ENCODE peak calls at places on chromosomes 11 and 22, in five cellular contexts. One of them, this sample, is unnamed. For H3K4me1 and H3K27me3, the result is how much of the 10 kb centered on the place peaks cover.

GRCh38 chr11:17607083-17607429 is 60.0 kb downstream of the OTOG start:
- DNase-seq in uterus: no peak
- DNase-seq in colonic mucosa: no peak
- DNase-seq in cardiac muscle cell: no peak
- DNase-seq in psoas muscle: no peak
- DNase-seq in this sample: peak

GRCh38 chr11:103850419-103851165 is 185.8 kb upstream of the DDI1 start:
- DNase-seq in psoas muscle: no peak
- DNase-seq in colonic mucosa: no peak
- DNase-seq in cardiac muscle cell: no peak
- DNase-seq in uterus: no peak
- DNase-seq in this sample: no peak

GRCh38 chr11:65419773-65420481 is 2.7 kb upstream of the NEAT1 start:
- DNase-seq in psoas muscle: peak
- DNase-seq in colonic mucosa: peak
- DNase-seq in uterus: peak
- DNase-seq in cardiac muscle cell: peak
- DNase-seq in this sample: peak

GRCh38 chr22:35203583-35203982 is 53.7 kb upstream of the HMGXB4 start:
- DNase-seq in psoas muscle: no peak
- DNase-seq in uterus: no peak
- DNase-seq in colonic mucosa: no peak
- DNase-seq in cardiac muscle cell: no peak
- DNase-seq in this sample: no peak

GRCh38 chr22:47274196-47274595 is 511.7 kb downstream of the TBC1D22A start:
- DNase-seq in psoas muscle: no peak
- DNase-seq in cardiac muscle cell: no peak
- DNase-seq in colonic mucosa: no peak
- DNase-seq in uterus: no peak
- DNase-seq in this sample: no peak

GRCh38 chr11:48169259-48169658 is 47.4 kb upstream of the OR4B1 start:
- DNase-seq in cardiac muscle cell: no peak
- DNase-seq in psoas muscle: no peak
- DNase-seq in colonic mucosa: no peak
- DNase-seq in uterus: no peak
- DNase-seq in this sample: no peak

GRCh38 chr11:10418259-10418949 is 36.7 kb upstream of the AMPD3 start:
- DNase-seq in colonic mucosa: no peak
- DNase-seq in uterus: no peak
- DNase-seq in cardiac muscle cell: peak
- DNase-seq in psoas muscle: no peak
- DNase-seq in this sample: no peak

GRCh38 chr11:96114178-96115070 is 190.5 kb upstream of the MTMR2 start:
- DNase-seq in cardiac muscle cell: no peak
- DNase-seq in colonic mucosa: no peak
- DNase-seq in psoas muscle: no peak
- DNase-seq in uterus: no peak
- DNase-seq in this sample: no peak

GRCh38 chr11:1757861-1758610 is 5.7 kb downstream of the CTSD start:
- DNase-seq in colonic mucosa: peak
- DNase-seq in uterus: no peak
- DNase-seq in psoas muscle: peak
- DNase-seq in cardiac muscle cell: no peak
- DNase-seq in this sample: no peak

GRCh38 chr11:44572431-44572830 is 7.0 kb downstream of the CD82 start:
- DNase-seq in colonic mucosa: no peak
- DNase-seq in cardiac muscle cell: no peak
- DNase-seq in psoas muscle: no peak
- DNase-seq in uterus: no peak
- DNase-seq in this sample: no peak

GRCh38 chr22:28243539-28243938 is 324.5 kb upstream of the PITPNB start:
- DNase-seq in uterus: no peak
- DNase-seq in colonic mucosa: no peak
- DNase-seq in psoas muscle: no peak
- DNase-seq in cardiac muscle cell: peak
- DNase-seq in this sample: no peak

GRCh38 chr22:50467341-50467740 is 7.5 kb downstream of the SBF1 start:
- DNase-seq in cardiac muscle cell: no peak
- DNase-seq in colonic mucosa: no peak
- DNase-seq in psoas muscle: no peak
- DNase-seq in uterus: no peak
- DNase-seq in this sample: no peak

GRCh38 chr11:131888230-131888826 is 517.9 kb downstream of the NTM start:
- DNase-seq in cardiac muscle cell: peak
- DNase-seq in colonic mucosa: no peak
- DNase-seq in uterus: no peak
- DNase-seq in psoas muscle: no peak
- DNase-seq in this sample: no peak

GRCh38 chr11:1830500-1831223 is 4.1 kb upstream of the SYT8 start:
- DNase-seq in psoas muscle: no peak
- DNase-seq in cardiac muscle cell: peak
- DNase-seq in colonic mucosa: peak
- DNase-seq in uterus: peak
- DNase-seq in this sample: peak

GRCh38 chr11:44199298-44199697 is 103.8 kb downstream of the EXT2 start:
- DNase-seq in colonic mucosa: no peak
- DNase-seq in psoas muscle: no peak
- DNase-seq in uterus: no peak
- DNase-seq in cardiac muscle cell: no peak
- DNase-seq in this sample: no peak

GRCh38 chr11:3126207-3126865 is 38.8 kb downstream of the OSBPL5 start:
- DNase-seq in colonic mucosa: peak
- DNase-seq in uterus: peak
- DNase-seq in psoas muscle: peak
- DNase-seq in cardiac muscle cell: no peak
- DNase-seq in this sample: peak

GRCh38 chr22:37905534-37906363 is at the start of gene MICALL1:
- DNase-seq in cardiac muscle cell: peak
- DNase-seq in uterus: peak
- DNase-seq in psoas muscle: peak
- DNase-seq in colonic mucosa: peak
- DNase-seq in this sample: peak

GRCh38 chr11:117188620-117189081 is 10.1 kb downstream of the SIDT2 start:
- DNase-seq in psoas muscle: no peak
- DNase-seq in cardiac muscle cell: no peak
- DNase-seq in colonic mucosa: peak
- DNase-seq in uterus: peak
- DNase-seq in this sample: no peak

GRCh38 chr11:131228378-131228777 is 142.0 kb upstream of the NTM start:
- DNase-seq in cardiac muscle cell: no peak
- DNase-seq in uterus: no peak
- DNase-seq in colonic mucosa: no peak
- DNase-seq in psoas muscle: no peak
- DNase-seq in this sample: no peak

GRCh38 chr11:109247071-109247470 is 174.9 kb upstream of the C11orf87 start:
- DNase-seq in psoas muscle: no peak
- DNase-seq in uterus: no peak
- DNase-seq in colonic mucosa: no peak
- DNase-seq in cardiac muscle cell: no peak
- DNase-seq in this sample: no peak

GRCh38 chr11:64216879-64217278 is 9.1 kb downstream of the TRPT1 start:
- DNase-seq in uterus: no peak
- DNase-seq in colonic mucosa: no peak
- DNase-seq in cardiac muscle cell: no peak
- DNase-seq in psoas muscle: no peak
- DNase-seq in this sample: no peak

GRCh38 chr22:45430871-45431270 is 17.4 kb downstream of the RIBC2 start:
- DNase-seq in colonic mucosa: no peak
- DNase-seq in cardiac muscle cell: no peak
- DNase-seq in psoas muscle: no peak
- DNase-seq in uterus: peak
- DNase-seq in this sample: no peak

GRCh38 chr11:537622-538430 is 499 bp downstream of the LRRC56 start:
- DNase-seq in uterus: no peak
- DNase-seq in cardiac muscle cell: no peak
- DNase-seq in psoas muscle: no peak
- DNase-seq in colonic mucosa: no peak
- DNase-seq in this sample: no peak

GRCh38 chr11:46381046-46381835 is at the start of gene MDK:
- DNase-seq in cardiac muscle cell: peak
- DNase-seq in uterus: peak
- DNase-seq in colonic mucosa: peak
- DNase-seq in psoas muscle: no peak
- DNase-seq in this sample: no peak
- H3K4me3 ChIP-seq in cardiac muscle cell: peak
- H3K4me3 ChIP-seq in uterus: peak
- H3K4me3 ChIP-seq in colonic mucosa: peak
- H3K4me3 ChIP-seq in psoas muscle: peak
- H3K4me3 ChIP-seq in this sample: peak

DNA sequence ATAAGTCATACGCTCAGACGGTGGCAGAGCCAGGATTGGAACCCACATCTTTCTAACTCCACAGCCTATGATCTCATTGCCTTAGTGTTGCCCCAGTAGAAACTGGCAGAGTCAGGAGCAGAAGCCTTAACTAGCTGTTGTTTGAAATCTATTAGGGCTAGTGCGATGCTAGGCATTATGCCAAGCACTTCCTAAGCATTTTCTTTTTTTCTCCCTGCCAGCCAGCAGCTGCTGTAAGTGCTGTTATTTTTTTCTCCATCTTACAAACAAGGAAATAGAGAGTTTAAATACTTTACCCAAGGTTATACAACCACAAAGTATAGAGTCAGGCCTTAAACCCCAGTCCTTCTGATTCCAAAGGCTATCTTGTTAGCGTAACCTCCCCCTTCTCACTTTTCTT is 161.0 kb upstream of the SORL1-AS1 start:
- DNase-seq in colonic mucosa: no peak
- DNase-seq in uterus: no peak
- DNase-seq in cardiac muscle cell: peak
- DNase-seq in psoas muscle: no peak
- DNase-seq in this sample: no peak
- H3K4me1 ChIP-seq in colonic mucosa: under half
- H3K4me1 ChIP-seq in uterus: under half
- H3K4me1 ChIP-seq in cardiac muscle cell: under half
- H3K4me1 ChIP-seq in psoas muscle: under half
- H3K4me1 ChIP-seq in this sample: under half

GRCh38 chr11:112346586-112346985 is 85.9 kb upstream of the PLET1 start:
- DNase-seq in psoas muscle: no peak
- DNase-seq in colonic mucosa: no peak
- DNase-seq in cardiac muscle cell: no peak
- DNase-seq in uterus: no peak
- DNase-seq in this sample: no peak

GRCh38 chr11:112343368-112344039 is 82.8 kb upstream of the PLET1 start:
- DNase-seq in uterus: no peak
- DNase-seq in colonic mucosa: no peak
- DNase-seq in psoas muscle: no peak
- DNase-seq in cardiac muscle cell: peak
- DNase-seq in this sample: no peak

GRCh38 chr11:112345166-112345565 is 84.5 kb upstream of the PLET1 start:
- DNase-seq in psoas muscle: no peak
- DNase-seq in uterus: no peak
- DNase-seq in colonic mucosa: no peak
- DNase-seq in cardiac muscle cell: no peak
- DNase-seq in this sample: no peak

GRCh38 chr11:112344040-112344413 is 83.4 kb upstream of the PLET1 start:
- DNase-seq in uterus: no peak
- DNase-seq in colonic mucosa: no peak
- DNase-seq in cardiac muscle cell: no peak
- DNase-seq in psoas muscle: no peak
- DNase-seq in this sample: no peak

DNA sequence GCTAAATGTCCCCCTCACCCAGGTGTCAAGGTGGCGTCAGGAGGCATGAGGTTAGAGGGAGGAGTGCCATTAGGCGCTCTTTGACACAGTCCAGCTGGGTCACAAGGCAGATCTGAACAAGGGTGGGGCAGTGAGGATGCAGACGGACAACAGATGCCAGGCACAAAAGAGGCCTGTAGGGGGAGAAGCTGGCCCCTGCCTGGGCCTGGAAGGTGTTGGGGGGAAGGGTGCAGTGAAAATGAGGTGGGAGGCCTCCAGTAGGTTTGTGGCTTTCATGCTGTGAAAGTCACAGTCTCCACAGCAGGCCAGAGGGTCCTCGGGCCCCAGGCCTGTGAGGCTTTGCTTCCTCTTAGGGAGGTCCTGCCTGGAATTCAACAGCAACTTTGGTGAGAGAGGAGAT is 85.0 kb upstream of the PLET1 start:
- DNase-seq in uterus: no peak
- DNase-seq in cardiac muscle cell: no peak
- DNase-seq in psoas muscle: no peak
- DNase-seq in colonic mucosa: no peak
- DNase-seq in this sample: no peak
- H3K27me3 ChIP-seq in uterus: under half
- H3K27me3 ChIP-seq in cardiac muscle cell: under half
- H3K27me3 ChIP-seq in psoas muscle: under half
- H3K27me3 ChIP-seq in colonic mucosa: under half
- H3K27me3 ChIP-seq in this sample: under half

GRCh38 chr22:44256085-44256484 is 56.7 kb downstream of the SHISAL1 start:
- DNase-seq in colonic mucosa: peak
- DNase-seq in uterus: no peak
- DNase-seq in psoas muscle: no peak
- DNase-seq in cardiac muscle cell: no peak
- DNase-seq in this sample: no peak
- H3K4me3 ChIP-seq in colonic mucosa: no peak
- H3K4me3 ChIP-seq in uterus: no peak
- H3K4me3 ChIP-seq in psoas muscle: no peak
- H3K4me3 ChIP-seq in cardiac muscle cell: no peak
- H3K4me3 ChIP-seq in this sample: no peak

GRCh38 chr11:120342226-120342625 is 6.0 kb downstream of the ARHGEF12 start:
- DNase-seq in uterus: no peak
- DNase-seq in cardiac muscle cell: no peak
- DNase-seq in psoas muscle: no peak
- DNase-seq in colonic mucosa: no peak
- DNase-seq in this sample: no peak

GRCh38 chr11:120344302-120345004 is 8.2 kb downstream of the ARHGEF12 start:
- DNase-seq in colonic mucosa: peak
- DNase-seq in psoas muscle: no peak
- DNase-seq in cardiac muscle cell: peak
- DNase-seq in uterus: no peak
- DNase-seq in this sample: no peak

GRCh38 chr11:120342678-120343077 is 6.5 kb downstream of the ARHGEF12 start:
- DNase-seq in colonic mucosa: no peak
- DNase-seq in psoas muscle: no peak
- DNase-seq in cardiac muscle cell: no peak
- DNase-seq in uterus: no peak
- DNase-seq in this sample: no peak

GRCh38 chr11:120346233-120346632 is 10.0 kb downstream of the ARHGEF12 start:
- DNase-seq in psoas muscle: no peak
- DNase-seq in uterus: no peak
- DNase-seq in colonic mucosa: no peak
- DNase-seq in cardiac muscle cell: no peak
- DNase-seq in this sample: no peak

GRCh38 chr11:120343429-120343828 is 7.2 kb downstream of the ARHGEF12 start:
- DNase-seq in psoas muscle: no peak
- DNase-seq in uterus: no peak
- DNase-seq in colonic mucosa: no peak
- DNase-seq in cardiac muscle cell: no peak
- DNase-seq in this sample: no peak
- H3K4me1 ChIP-seq in psoas muscle: half or more
- H3K4me1 ChIP-seq in uterus: under half
- H3K4me1 ChIP-seq in colonic mucosa: under half
- H3K4me1 ChIP-seq in cardiac muscle cell: half or more
- H3K4me1 ChIP-seq in this sample: under half